ENCODE peak calls at places on chromosome 14, in nine cellular contexts. One of them, this sample, is unnamed.
A peak's percentile ranks its signal among the peaks of the same experiment; 100 is the strongest.

GRCh38 chr14:100108042-100108825 is 43.0 kb downstream of the EVL start:
- DNase-seq in sigmoid colon: peak; percentile 88
- DNase-seq in adrenal gland: peak; percentile 69
- DNase-seq in right atrium auricular region: peak; percentile 80
- DNase-seq in testis: peak; percentile 78
- DNase-seq in psoas muscle: peak; percentile 86
- DNase-seq in endothelial cell of umbilical vein: peak; percentile 69
- DNase-seq in IMR-90: peak; percentile 65
- DNase-seq in Peyer's patch: peak; percentile 87
- DNase-seq in this sample: peak; percentile 92

GRCh38 chr14:74611672-74612345 is at the start of gene LTBP2:
- DNase-seq in sigmoid colon: no peak
- DNase-seq in adrenal gland: no peak
- DNase-seq in right atrium auricular region: no peak
- DNase-seq in testis: peak; percentile 46
- DNase-seq in psoas muscle: no peak
- DNase-seq in endothelial cell of umbilical vein: no peak
- DNase-seq in IMR-90: peak; percentile 31
- DNase-seq in Peyer's patch: peak; percentile 61
- DNase-seq in this sample: no peak

GRCh38 chr14:105007593-105008264 is 13.2 kb downstream of the CDCA4 start:
- DNase-seq in sigmoid colon: no peak
- DNase-seq in adrenal gland: no peak
- DNase-seq in right atrium auricular region: no peak
- DNase-seq in testis: no peak
- DNase-seq in psoas muscle: no peak
- DNase-seq in endothelial cell of umbilical vein: no peak
- DNase-seq in IMR-90: no peak
- DNase-seq in Peyer's patch: no peak
- DNase-seq in this sample: no peak

GRCh38 chr14:75738192-75738591 is 77.1 kb downstream of the TTLL5 start:
- DNase-seq in sigmoid colon: no peak
- DNase-seq in adrenal gland: no peak
- DNase-seq in right atrium auricular region: no peak
- DNase-seq in testis: no peak
- DNase-seq in psoas muscle: no peak
- DNase-seq in endothelial cell of umbilical vein: peak; percentile 19
- DNase-seq in IMR-90: peak; percentile 14
- DNase-seq in Peyer's patch: no peak
- DNase-seq in this sample: no peak

GRCh38 chr14:70754989-70755388 is 54.3 kb downstream of the MAP3K9 start:
- DNase-seq in sigmoid colon: no peak
- DNase-seq in adrenal gland: no peak
- DNase-seq in right atrium auricular region: no peak
- DNase-seq in testis: no peak
- DNase-seq in psoas muscle: no peak
- DNase-seq in endothelial cell of umbilical vein: no peak
- DNase-seq in IMR-90: no peak
- DNase-seq in Peyer's patch: no peak
- DNase-seq in this sample: no peak

GRCh38 chr14:105076296-105076804 is 11.1 kb upstream of the GPR132 start:
- DNase-seq in sigmoid colon: no peak
- DNase-seq in adrenal gland: no peak
- DNase-seq in right atrium auricular region: no peak
- DNase-seq in testis: no peak
- DNase-seq in psoas muscle: no peak
- DNase-seq in endothelial cell of umbilical vein: no peak
- DNase-seq in IMR-90: no peak
- DNase-seq in Peyer's patch: no peak
- DNase-seq in this sample: no peak

GRCh38 chr14:91985008-91985407 is 37.5 kb upstream of the FBLN5 start:
- DNase-seq in sigmoid colon: no peak
- DNase-seq in adrenal gland: no peak
- DNase-seq in right atrium auricular region: no peak
- DNase-seq in testis: no peak
- DNase-seq in psoas muscle: no peak
- DNase-seq in endothelial cell of umbilical vein: peak; percentile 65
- DNase-seq in IMR-90: peak; percentile 80
- DNase-seq in Peyer's patch: no peak
- DNase-seq in this sample: no peak

GRCh38 chr14:67526676-67527459 is 6.2 kb upstream of the PLEKHH1 start:
- DNase-seq in sigmoid colon: no peak
- DNase-seq in adrenal gland: peak; percentile 70
- DNase-seq in right atrium auricular region: no peak
- DNase-seq in testis: peak; percentile 51
- DNase-seq in psoas muscle: no peak
- DNase-seq in endothelial cell of umbilical vein: peak; percentile 62
- DNase-seq in IMR-90: peak; percentile 45
- DNase-seq in Peyer's patch: peak; percentile 56
- DNase-seq in this sample: peak; percentile 44

GRCh38 chr14:62689741-62690140 is 355.5 kb downstream of the KCNH5 start:
- DNase-seq in sigmoid colon: no peak
- DNase-seq in adrenal gland: no peak
- DNase-seq in right atrium auricular region: no peak
- DNase-seq in testis: no peak
- DNase-seq in psoas muscle: no peak
- DNase-seq in endothelial cell of umbilical vein: no peak
- DNase-seq in IMR-90: no peak
- DNase-seq in Peyer's patch: no peak
- DNase-seq in this sample: no peak

GRCh38 chr14:61474021-61474420 is 152.6 kb downstream of the PRKCH start:
- DNase-seq in sigmoid colon: no peak
- DNase-seq in adrenal gland: no peak
- DNase-seq in right atrium auricular region: no peak
- DNase-seq in testis: no peak
- DNase-seq in psoas muscle: no peak
- DNase-seq in endothelial cell of umbilical vein: no peak
- DNase-seq in IMR-90: no peak
- DNase-seq in Peyer's patch: no peak
- DNase-seq in this sample: no peak

GRCh38 chr14:104085032-104085888 is at the start of gene ASPG:
- DNase-seq in sigmoid colon: peak; percentile 63
- DNase-seq in adrenal gland: no peak
- DNase-seq in right atrium auricular region: no peak
- DNase-seq in testis: no peak
- DNase-seq in psoas muscle: peak; percentile 25
- DNase-seq in endothelial cell of umbilical vein: no peak
- DNase-seq in IMR-90: no peak
- DNase-seq in Peyer's patch: peak; percentile 59
- DNase-seq in this sample: peak; percentile 52

GRCh38 chr14:28902930-28903329 is 136.3 kb downstream of the FOXG1 start:
- DNase-seq in sigmoid colon: no peak
- DNase-seq in adrenal gland: no peak
- DNase-seq in right atrium auricular region: no peak
- DNase-seq in testis: no peak
- DNase-seq in psoas muscle: no peak
- DNase-seq in endothelial cell of umbilical vein: no peak
- DNase-seq in IMR-90: no peak
- DNase-seq in Peyer's patch: no peak
- DNase-seq in this sample: no peak

GRCh38 chr14:90398315-90398811 is 1.5 kb downstream of the CALM1 start:
- DNase-seq in sigmoid colon: peak; percentile 81
- DNase-seq in adrenal gland: peak; percentile 33
- DNase-seq in right atrium auricular region: no peak
- DNase-seq in testis: peak; percentile 38
- DNase-seq in psoas muscle: no peak
- DNase-seq in endothelial cell of umbilical vein: peak; percentile 45
- DNase-seq in IMR-90: no peak
- DNase-seq in Peyer's patch: peak; percentile 73
- DNase-seq in this sample: peak; percentile 79

GRCh38 chr14:81366259-81366658 is 33.9 kb downstream of the STON2 start:
- DNase-seq in sigmoid colon: no peak
- DNase-seq in adrenal gland: no peak
- DNase-seq in right atrium auricular region: no peak
- DNase-seq in testis: no peak
- DNase-seq in psoas muscle: no peak
- DNase-seq in endothelial cell of umbilical vein: no peak
- DNase-seq in IMR-90: no peak
- DNase-seq in Peyer's patch: no peak
- DNase-seq in this sample: no peak

GRCh38 chr14:100864206-100864605 is 38.3 kb downstream of the MEG3 start:
- DNase-seq in sigmoid colon: peak; percentile 18
- DNase-seq in adrenal gland: no peak
- DNase-seq in right atrium auricular region: no peak
- DNase-seq in testis: no peak
- DNase-seq in psoas muscle: no peak
- DNase-seq in endothelial cell of umbilical vein: no peak
- DNase-seq in IMR-90: no peak
- DNase-seq in Peyer's patch: peak; percentile 29
- DNase-seq in this sample: peak; percentile 2

GRCh38 chr14:50047274-50047676 is 69.1 kb downstream of the VCPKMT start:
- DNase-seq in sigmoid colon: no peak
- DNase-seq in adrenal gland: peak; percentile 43
- DNase-seq in right atrium auricular region: no peak
- DNase-seq in testis: no peak
- DNase-seq in psoas muscle: no peak
- DNase-seq in endothelial cell of umbilical vein: peak; percentile 59
- DNase-seq in IMR-90: no peak
- DNase-seq in Peyer's patch: peak; percentile 63
- DNase-seq in this sample: peak; percentile 37

GRCh38 chr14:69056389-69056788 is 77.3 kb upstream of the ACTN1 start:
- DNase-seq in sigmoid colon: no peak
- DNase-seq in adrenal gland: no peak
- DNase-seq in right atrium auricular region: no peak
- DNase-seq in testis: no peak
- DNase-seq in psoas muscle: no peak
- DNase-seq in endothelial cell of umbilical vein: peak; percentile 53
- DNase-seq in IMR-90: peak; percentile 54
- DNase-seq in Peyer's patch: no peak
- DNase-seq in this sample: peak; percentile 52

GRCh38 chr14:99727096-99727870 is 43.2 kb downstream of the CYP46A1 start:
- DNase-seq in sigmoid colon: peak; percentile 60
- DNase-seq in adrenal gland: no peak
- DNase-seq in right atrium auricular region: peak; percentile 40
- DNase-seq in testis: no peak
- DNase-seq in psoas muscle: no peak
- DNase-seq in endothelial cell of umbilical vein: no peak
- DNase-seq in IMR-90: no peak
- DNase-seq in Peyer's patch: peak; percentile 34
- DNase-seq in this sample: no peak

GRCh38 chr14:44767646-44768173 is 194.0 kb downstream of the KLHL28 start:
- DNase-seq in sigmoid colon: no peak
- DNase-seq in adrenal gland: no peak
- DNase-seq in right atrium auricular region: no peak
- DNase-seq in testis: no peak
- DNase-seq in psoas muscle: no peak
- DNase-seq in endothelial cell of umbilical vein: no peak
- DNase-seq in IMR-90: no peak
- DNase-seq in Peyer's patch: no peak
- DNase-seq in this sample: no peak

DNA sequence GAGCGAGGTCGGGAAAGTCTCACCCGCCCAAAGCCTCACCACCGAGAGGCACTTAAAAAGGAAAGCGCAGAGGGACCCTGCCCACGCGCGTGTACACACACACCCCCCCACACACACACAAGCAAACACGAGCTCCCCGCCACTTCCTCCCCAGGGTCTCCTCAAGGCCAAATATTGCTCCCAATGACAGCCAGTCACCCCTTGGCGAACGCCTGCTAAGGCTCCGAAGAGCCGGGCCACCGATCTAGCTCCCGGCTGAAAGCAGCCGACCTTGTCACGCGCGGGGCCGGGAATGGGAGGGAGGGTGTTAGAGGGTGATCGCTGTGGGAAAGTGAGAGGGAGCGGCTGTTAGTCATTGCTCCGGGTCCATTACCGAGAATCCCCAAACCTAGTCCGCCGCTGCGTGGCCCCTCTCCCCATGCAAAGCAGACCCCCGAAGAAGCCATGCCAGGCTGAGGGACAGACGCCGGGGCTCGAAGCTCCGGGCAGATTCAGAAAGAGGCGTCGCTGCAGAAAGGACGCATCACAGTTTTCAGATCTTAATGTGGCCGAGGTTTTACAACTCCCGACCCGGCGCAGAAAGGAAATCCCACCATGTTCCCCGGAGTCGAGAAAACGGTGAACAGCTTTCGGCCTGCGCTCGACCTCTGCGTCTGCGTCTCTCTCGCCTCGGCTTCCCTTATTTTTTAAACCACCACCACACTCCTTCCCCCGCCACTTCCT is 2.6 kb downstream of the BMP4 start:
- DNase-seq in sigmoid colon: peak; percentile 82
- DNase-seq in adrenal gland: peak; percentile 71
- DNase-seq in right atrium auricular region: no peak
- DNase-seq in testis: no peak
- DNase-seq in psoas muscle: peak; percentile 51
- DNase-seq in endothelial cell of umbilical vein: no peak
- DNase-seq in IMR-90: peak; percentile 29
- DNase-seq in Peyer's patch: peak; percentile 71
- DNase-seq in this sample: peak; percentile 15
- H3K27me3 ChIP-seq in sigmoid colon: peaks cover 7% of the 10 kb centered on the region
- H3K27me3 ChIP-seq in adrenal gland: peaks cover 4% of the 10 kb centered on the region
- H3K27me3 ChIP-seq in right atrium auricular region: no peaks in the 10 kb centered on the region
- H3K27me3 ChIP-seq in testis: no peaks in the 10 kb centered on the region
- H3K27me3 ChIP-seq in psoas muscle: peaks cover 85% of the 10 kb centered on the region
- H3K27me3 ChIP-seq in endothelial cell of umbilical vein: no peaks in the 10 kb centered on the region
- H3K27me3 ChIP-seq in IMR-90: peaks cover 17% of the 10 kb centered on the region
- H3K27me3 ChIP-seq in Peyer's patch: no peaks in the 10 kb centered on the region
- H3K27me3 ChIP-seq in this sample: peaks cover 94% of the 10 kb centered on the region

GRCh38 chr14:32711103-32711680 is 227.5 kb upstream of the NPAS3 start:
- DNase-seq in sigmoid colon: no peak
- DNase-seq in adrenal gland: no peak
- DNase-seq in right atrium auricular region: no peak
- DNase-seq in testis: peak; percentile 61
- DNase-seq in psoas muscle: no peak
- DNase-seq in endothelial cell of umbilical vein: peak; percentile 51
- DNase-seq in IMR-90: peak; percentile 14
- DNase-seq in Peyer's patch: no peak
- DNase-seq in this sample: peak; percentile 56
- TF ChIP-seq CTCF in sigmoid colon: no peak
- TF ChIP-seq CTCF in adrenal gland: peak; percentile 20
- TF ChIP-seq CTCF in right atrium auricular region: peak; percentile 74
- TF ChIP-seq CTCF in testis: peak; percentile 49
- TF ChIP-seq CTCF in psoas muscle: peak; percentile 58
- TF ChIP-seq CTCF in endothelial cell of umbilical vein: peak; percentile 25
- TF ChIP-seq CTCF in IMR-90: peak; percentile 42
- TF ChIP-seq CTCF in Peyer's patch: peak; percentile 55
- TF ChIP-seq CTCF in this sample: peak; percentile 66

DNA sequence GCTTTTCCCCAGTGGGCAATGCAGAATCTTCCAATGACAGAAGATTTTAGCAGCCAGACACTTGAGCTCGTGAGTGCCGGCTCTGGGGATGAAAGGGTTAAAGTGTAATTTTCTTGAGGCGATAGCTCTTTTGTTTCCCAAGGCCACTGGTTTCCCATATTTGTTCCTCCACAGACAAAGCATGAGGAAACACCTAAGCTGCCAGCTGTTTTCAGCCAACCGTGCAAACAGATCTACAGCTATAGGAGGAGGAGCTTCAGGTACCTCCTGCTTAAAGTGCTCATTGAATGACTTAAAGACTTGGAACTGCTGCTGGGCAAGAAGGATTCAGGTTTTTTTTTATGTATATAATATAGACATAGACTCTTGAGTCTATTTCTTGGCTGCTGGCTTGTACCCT is 1311.5 kb downstream of the TMEM121 start:
- DNase-seq in sigmoid colon: no peak
- DNase-seq in adrenal gland: no peak
- DNase-seq in right atrium auricular region: no peak
- DNase-seq in testis: no peak
- DNase-seq in psoas muscle: no peak
- DNase-seq in endothelial cell of umbilical vein: no peak
- DNase-seq in IMR-90: no peak
- DNase-seq in Peyer's patch: no peak
- DNase-seq in this sample: no peak
- H3K27me3 ChIP-seq in sigmoid colon: no peaks in the 10 kb centered on the region
- H3K27me3 ChIP-seq in adrenal gland: no peaks in the 10 kb centered on the region
- H3K27me3 ChIP-seq in right atrium auricular region: no peaks in the 10 kb centered on the region
- H3K27me3 ChIP-seq in testis: no peaks in the 10 kb centered on the region
- H3K27me3 ChIP-seq in psoas muscle: no peaks in the 10 kb centered on the region
- H3K27me3 ChIP-seq in endothelial cell of umbilical vein: no peaks in the 10 kb centered on the region
- H3K27me3 ChIP-seq in IMR-90: no peaks in the 10 kb centered on the region
- H3K27me3 ChIP-seq in Peyer's patch: no peaks in the 10 kb centered on the region
- H3K27me3 ChIP-seq in this sample: peaks cover 7% of the 10 kb centered on the region

GRCh38 chr14:95285566-95285965 is 34.1 kb downstream of the CLMN start:
- DNase-seq in sigmoid colon: no peak
- DNase-seq in adrenal gland: no peak
- DNase-seq in right atrium auricular region: no peak
- DNase-seq in testis: no peak
- DNase-seq in psoas muscle: no peak
- DNase-seq in endothelial cell of umbilical vein: no peak
- DNase-seq in IMR-90: no peak
- DNase-seq in Peyer's patch: no peak
- DNase-seq in this sample: no peak
- TF ChIP-seq CTCF in sigmoid colon: no peak
- TF ChIP-seq CTCF in adrenal gland: no peak
- TF ChIP-seq CTCF in right atrium auricular region: no peak
- TF ChIP-seq CTCF in testis: no peak
- TF ChIP-seq CTCF in psoas muscle: no peak
- TF ChIP-seq CTCF in endothelial cell of umbilical vein: no peak
- TF ChIP-seq CTCF in IMR-90: no peak
- TF ChIP-seq CTCF in Peyer's patch: no peak
- TF ChIP-seq CTCF in this sample: no peak

This sample was measured in BE2C.